ENCODE peak calls at places on chromosomes 16 and 17, in seven cellular contexts. S, X, Y, D, A, T and G are unnamed samples.

GRCh38 chr17:17696075-17696474 is 14.8 kb downstream of the RAI1 start:
- DNase-seq in X (no peak), Y (no peak), D (no peak), A (no peak), S (no peak), T (no peak), G (no peak)

GRCh38 chr16:2974319-2975056 is 5.3 kb downstream of the PAQR4 start:
- DNase-seq in X (no peak), Y (no peak), A (no peak), S (no peak), D (peak), T (no peak), G (no peak)

GRCh38 chr17:1986783-1987451 is 38.2 kb downstream of the RTN4RL1 start:
- DNase-seq in Y (no peak), A (no peak), T (no peak), X (no peak), S (no peak), D (no peak), G (no peak)

GRCh38 chr17:39671651-39672521 is 3.6 kb downstream of the PNMT start:
- DNase-seq in Y (no peak), S (peak), A (no peak), D (no peak), T (no peak), X (peak), G (no peak)

GRCh38 chr17:9244066-9245052 is 223.0 kb downstream of the NTN1 start:
- DNase-seq in T (no peak), A (no peak), Y (no peak), X (no peak), D (no peak), S (no peak), G (no peak)

GRCh38 chr16:85480727-85481101 is 132.4 kb upstream of the GSE1 start:
- DNase-seq in D (no peak), X (no peak), S (no peak), A (no peak), T (no peak), Y (no peak), G (no peak)

GRCh38 chr16:88503374-88503770 is 50.3 kb downstream of the ZFPM1 start:
- DNase-seq in T (no peak), Y (no peak), D (peak), X (no peak), S (peak), A (no peak), G (no peak)

GRCh38 chr17:807146-808002 is 25.2 kb downstream of the MRM3 start:
- DNase-seq in T (no peak), Y (no peak), D (no peak), X (no peak), S (no peak), A (no peak), G (no peak)

GRCh38 chr17:5933430-5933829 is 136.7 kb upstream of the WSCD1 start:
- DNase-seq in D (no peak), X (no peak), Y (no peak), T (no peak), S (no peak), A (no peak), G (no peak)

GRCh38 chr17:48633266-48633816 is 7.2 kb upstream of the HOXB9 start:
- DNase-seq in D (no peak), A (no peak), T (no peak), Y (no peak), X (no peak), S (no peak), G (no peak)

GRCh38 chr17:16919663-16920627 is 52.0 kb downstream of the TNFRSF13B start:
- DNase-seq in S (no peak), T (no peak), Y (no peak), D (no peak), A (no peak), X (peak), G (no peak)

GRCh38 chr17:20852541-20853370 is 190.1 kb downstream of the USP22 start:
- DNase-seq in S (peak), A (no peak), Y (no peak), D (no peak), T (peak), X (peak), G (no peak)

GRCh38 chr16:21643787-21644186 is 8.6 kb downstream of the IGSF6 start:
- DNase-seq in D (no peak), S (no peak), A (no peak), X (no peak), T (no peak), Y (no peak), G (no peak)

GRCh38 chr16:80058236-80058635 is 457.7 kb upstream of the MAF start:
- DNase-seq in T (no peak), S (no peak), Y (no peak), A (no peak), X (no peak), D (no peak), G (no peak)

GRCh38 chr17:31216053-31216751 is 80.8 kb downstream of the OMG start:
- DNase-seq in D (no peak), X (no peak), S (peak), Y (no peak), A (no peak), T (peak), G (no peak)

GRCh38 chr17:82780981-82781893 is 29.4 kb downstream of the TBCD start:
- DNase-seq in X (no peak), A (no peak), T (no peak), D (peak), Y (no peak), S (no peak), G (no peak)

GRCh38 chr16:2769675-2770056 is 7.4 kb downstream of the ELOB start:
- DNase-seq in Y (no peak), S (no peak), X (no peak), D (no peak), A (no peak), T (no peak), G (no peak)

GRCh38 chr16:64317601-64318000 is 804.3 kb downstream of the CDH11 start:
- DNase-seq in S (no peak), D (no peak), X (no peak), Y (no peak), T (no peak), A (no peak), G (no peak)

GRCh38 chr16:87874639-87875472 is 5.5 kb upstream of the SLC7A5 start:
- DNase-seq in A (peak), X (peak), T (no peak), D (no peak), S (no peak), Y (no peak), G (no peak)

GRCh38 chr16:69859105-69859969 is 91.8 kb upstream of the CLEC18A start:
- DNase-seq in D (peak), Y (peak), A (no peak), S (peak), T (no peak), X (peak), G (no peak)

GRCh38 chr17:74873874-74874614 is 1.2 kb upstream of the FDXR start:
- DNase-seq in Y (no peak), X (no peak), S (peak), T (no peak), D (no peak), A (no peak), G (no peak)

GRCh38 chr17:15265131-15265530 is at the start of gene PMP22:
- DNase-seq in X (no peak), Y (no peak), T (no peak), S (no peak), A (no peak), D (no peak), G (no peak)

GRCh38 chr16:89360760-89361435 is 129.5 kb downstream of the ANKRD11 start:
- DNase-seq in T (peak), S (no peak), A (no peak), Y (no peak), X (no peak), D (no peak), G (no peak)

GRCh38 chr16:50368410-50369132 is at the start of gene BRD7:
- DNase-seq in X (peak), T (peak), A (peak), D (peak), S (peak), Y (peak), G (no peak)

GRCh38 chr17:29653995-29654714 is 31.4 kb upstream of the CORO6 start:
- DNase-seq in Y (no peak), D (no peak), A (no peak), S (no peak), T (no peak), X (no peak), G (no peak)

GRCh38 chr17:40111221-40112128 is 10.3 kb upstream of the MSL1 start:
- DNase-seq in A (no peak), Y (peak), X (peak), T (peak), S (peak), D (peak), G (no peak)

GRCh38 chr16:48525201-48526057 is 84.6 kb downstream of the N4BP1 start:
- DNase-seq in A (no peak), D (no peak), S (no peak), Y (no peak), X (no peak), T (no peak), G (no peak)

GRCh38 chr17:63842173-63842539 is 329 bp downstream of the SMARCD2 start:
- DNase-seq in Y (no peak), X (peak), D (peak), T (peak), S (no peak), A (no peak), G (no peak)

GRCh38 chr16:64051826-64052225 is 1070.0 kb downstream of the CDH11 start:
- DNase-seq in A (no peak), T (peak), D (no peak), X (no peak), Y (no peak), S (peak), G (no peak)

GRCh38 chr17:38444151-38444550 is 15.9 kb downstream of the ARHGAP23 start:
- DNase-seq in Y (peak), D (peak), X (peak), S (peak), A (peak), T (peak), G (no peak)

GRCh38 chr17:48611681-48612455 is 1.1 kb upstream of the HOXB7 start:
- DNase-seq in A (no peak), Y (no peak), X (peak), S (no peak), D (no peak), T (no peak), G (no peak)

GRCh38 chr16:27315333-27316037 is 1.7 kb downstream of the IL4R start:
- DNase-seq in Y (no peak), D (no peak), X (peak), S (peak), A (no peak), T (peak), G (peak)

GRCh38 chr17:61284746-61285145 is 114.9 kb upstream of the TBX2 start:
- DNase-seq in D (no peak), T (no peak), X (no peak), S (peak), Y (no peak), A (no peak), G (no peak)